ENCODE peak calls at places on chromosomes 5 and 9, in nine cellular contexts. One of them, this sample, is unnamed.

GRCh38 chr5:164002214-164002613 is 496.8 kb downstream of the MAT2B start:
- DNase-seq in ACHN: no peak
- DNase-seq in endothelial cell: no peak
- DNase-seq in stimulated activated CD4-positive, alpha-beta T cell treated with anti-CD3 and anti-CD28 coated beads, Interleukin-15, amount 100 ng/mL, for 1 hour: no peak
- DNase-seq in stimulated activated CD8-positive, alpha-beta memory T cell treated with anti-CD3 and anti-CD28 coated beads, Interleukin-2, amount 100 ng/mL, for 1 hour: no peak
- DNase-seq in HuH-7: no peak
- DNase-seq in SW480: no peak
- DNase-seq in tibial nerve: no peak
- DNase-seq in AML-193: no peak
- DNase-seq in this sample: no peak

GRCh38 chr5:41071975-41072374 is 833 bp upstream of the MROH2B start:
- DNase-seq in ACHN: no peak
- DNase-seq in endothelial cell: no peak
- DNase-seq in stimulated activated CD4-positive, alpha-beta T cell treated with anti-CD3 and anti-CD28 coated beads, Interleukin-15, amount 100 ng/mL, for 1 hour: no peak
- DNase-seq in stimulated activated CD8-positive, alpha-beta memory T cell treated with anti-CD3 and anti-CD28 coated beads, Interleukin-2, amount 100 ng/mL, for 1 hour: no peak
- DNase-seq in HuH-7: no peak
- DNase-seq in SW480: no peak
- DNase-seq in tibial nerve: no peak
- DNase-seq in AML-193: no peak
- DNase-seq in this sample: no peak

GRCh38 chr9:37676411-37676830 is 25.7 kb downstream of the FRMPD1 start:
- DNase-seq in ACHN: no peak
- DNase-seq in endothelial cell: no peak
- DNase-seq in stimulated activated CD4-positive, alpha-beta T cell treated with anti-CD3 and anti-CD28 coated beads, Interleukin-15, amount 100 ng/mL, for 1 hour: no peak
- DNase-seq in stimulated activated CD8-positive, alpha-beta memory T cell treated with anti-CD3 and anti-CD28 coated beads, Interleukin-2, amount 100 ng/mL, for 1 hour: no peak
- DNase-seq in HuH-7: no peak
- DNase-seq in SW480: peak
- DNase-seq in tibial nerve: no peak
- DNase-seq in AML-193: no peak
- DNase-seq in this sample: no peak

GRCh38 chr9:93108301-93109041 is 12.5 kb downstream of the CARD19 start:
- DNase-seq in ACHN: no peak
- DNase-seq in endothelial cell: no peak
- DNase-seq in stimulated activated CD4-positive, alpha-beta T cell treated with anti-CD3 and anti-CD28 coated beads, Interleukin-15, amount 100 ng/mL, for 1 hour: peak
- DNase-seq in stimulated activated CD8-positive, alpha-beta memory T cell treated with anti-CD3 and anti-CD28 coated beads, Interleukin-2, amount 100 ng/mL, for 1 hour: no peak
- DNase-seq in HuH-7: no peak
- DNase-seq in SW480: no peak
- DNase-seq in tibial nerve: peak
- DNase-seq in AML-193: no peak
- DNase-seq in this sample: no peak

GRCh38 chr5:42887094-42887493 is 75.4 kb upstream of the SELENOP start:
- DNase-seq in ACHN: no peak
- DNase-seq in endothelial cell: no peak
- DNase-seq in stimulated activated CD4-positive, alpha-beta T cell treated with anti-CD3 and anti-CD28 coated beads, Interleukin-15, amount 100 ng/mL, for 1 hour: no peak
- DNase-seq in stimulated activated CD8-positive, alpha-beta memory T cell treated with anti-CD3 and anti-CD28 coated beads, Interleukin-2, amount 100 ng/mL, for 1 hour: no peak
- DNase-seq in HuH-7: peak
- DNase-seq in SW480: peak
- DNase-seq in tibial nerve: no peak
- DNase-seq in AML-193: no peak
- DNase-seq in this sample: no peak

GRCh38 chr9:32928145-32928763 is 73.2 kb downstream of the APTX start:
- DNase-seq in ACHN: no peak
- DNase-seq in endothelial cell: no peak
- DNase-seq in stimulated activated CD4-positive, alpha-beta T cell treated with anti-CD3 and anti-CD28 coated beads, Interleukin-15, amount 100 ng/mL, for 1 hour: no peak
- DNase-seq in stimulated activated CD8-positive, alpha-beta memory T cell treated with anti-CD3 and anti-CD28 coated beads, Interleukin-2, amount 100 ng/mL, for 1 hour: no peak
- DNase-seq in HuH-7: no peak
- DNase-seq in SW480: no peak
- DNase-seq in tibial nerve: no peak
- DNase-seq in AML-193: peak
- DNase-seq in this sample: peak

GRCh38 chr5:15384176-15384575 is 115.8 kb upstream of the FBXL7 start:
- DNase-seq in ACHN: no peak
- DNase-seq in endothelial cell: no peak
- DNase-seq in stimulated activated CD4-positive, alpha-beta T cell treated with anti-CD3 and anti-CD28 coated beads, Interleukin-15, amount 100 ng/mL, for 1 hour: no peak
- DNase-seq in stimulated activated CD8-positive, alpha-beta memory T cell treated with anti-CD3 and anti-CD28 coated beads, Interleukin-2, amount 100 ng/mL, for 1 hour: no peak
- DNase-seq in HuH-7: no peak
- DNase-seq in SW480: no peak
- DNase-seq in tibial nerve: no peak
- DNase-seq in AML-193: no peak
- DNase-seq in this sample: no peak

GRCh38 chr9:6214903-6215302 is 704 bp upstream of the IL33 start:
- DNase-seq in ACHN: no peak
- DNase-seq in endothelial cell: no peak
- DNase-seq in stimulated activated CD4-positive, alpha-beta T cell treated with anti-CD3 and anti-CD28 coated beads, Interleukin-15, amount 100 ng/mL, for 1 hour: no peak
- DNase-seq in stimulated activated CD8-positive, alpha-beta memory T cell treated with anti-CD3 and anti-CD28 coated beads, Interleukin-2, amount 100 ng/mL, for 1 hour: no peak
- DNase-seq in HuH-7: no peak
- DNase-seq in SW480: no peak
- DNase-seq in tibial nerve: no peak
- DNase-seq in AML-193: no peak
- DNase-seq in this sample: no peak

GRCh38 chr5:78698218-78698751 is 49.7 kb upstream of the LHFPL2 start:
- DNase-seq in ACHN: no peak
- DNase-seq in endothelial cell: no peak
- DNase-seq in stimulated activated CD4-positive, alpha-beta T cell treated with anti-CD3 and anti-CD28 coated beads, Interleukin-15, amount 100 ng/mL, for 1 hour: no peak
- DNase-seq in stimulated activated CD8-positive, alpha-beta memory T cell treated with anti-CD3 and anti-CD28 coated beads, Interleukin-2, amount 100 ng/mL, for 1 hour: no peak
- DNase-seq in HuH-7: no peak
- DNase-seq in SW480: no peak
- DNase-seq in tibial nerve: no peak
- DNase-seq in AML-193: no peak
- DNase-seq in this sample: no peak

GRCh38 chr5:91641730-91642350 is 258.7 kb upstream of the ARRDC3 start:
- DNase-seq in ACHN: peak
- DNase-seq in endothelial cell: no peak
- DNase-seq in stimulated activated CD4-positive, alpha-beta T cell treated with anti-CD3 and anti-CD28 coated beads, Interleukin-15, amount 100 ng/mL, for 1 hour: no peak
- DNase-seq in stimulated activated CD8-positive, alpha-beta memory T cell treated with anti-CD3 and anti-CD28 coated beads, Interleukin-2, amount 100 ng/mL, for 1 hour: no peak
- DNase-seq in HuH-7: peak
- DNase-seq in SW480: peak
- DNase-seq in tibial nerve: no peak
- DNase-seq in AML-193: peak
- DNase-seq in this sample: no peak

GRCh38 chr5:16160706-16161105 is 18.9 kb downstream of the MARCHF11 start:
- DNase-seq in ACHN: peak
- DNase-seq in endothelial cell: peak
- DNase-seq in stimulated activated CD4-positive, alpha-beta T cell treated with anti-CD3 and anti-CD28 coated beads, Interleukin-15, amount 100 ng/mL, for 1 hour: no peak
- DNase-seq in stimulated activated CD8-positive, alpha-beta memory T cell treated with anti-CD3 and anti-CD28 coated beads, Interleukin-2, amount 100 ng/mL, for 1 hour: no peak
- DNase-seq in HuH-7: peak
- DNase-seq in SW480: peak
- DNase-seq in tibial nerve: no peak
- DNase-seq in AML-193: peak
- DNase-seq in this sample: peak

GRCh38 chr5:102670224-102670836 is 84.8 kb upstream of the PAM start:
- DNase-seq in ACHN: peak
- DNase-seq in endothelial cell: peak
- DNase-seq in stimulated activated CD4-positive, alpha-beta T cell treated with anti-CD3 and anti-CD28 coated beads, Interleukin-15, amount 100 ng/mL, for 1 hour: no peak
- DNase-seq in stimulated activated CD8-positive, alpha-beta memory T cell treated with anti-CD3 and anti-CD28 coated beads, Interleukin-2, amount 100 ng/mL, for 1 hour: no peak
- DNase-seq in HuH-7: peak
- DNase-seq in SW480: peak
- DNase-seq in tibial nerve: no peak
- DNase-seq in AML-193: peak
- DNase-seq in this sample: no peak

GRCh38 chr5:534006-534742 is 9.9 kb upstream of the SLC9A3 start:
- DNase-seq in ACHN: no peak
- DNase-seq in endothelial cell: no peak
- DNase-seq in stimulated activated CD4-positive, alpha-beta T cell treated with anti-CD3 and anti-CD28 coated beads, Interleukin-15, amount 100 ng/mL, for 1 hour: no peak
- DNase-seq in stimulated activated CD8-positive, alpha-beta memory T cell treated with anti-CD3 and anti-CD28 coated beads, Interleukin-2, amount 100 ng/mL, for 1 hour: no peak
- DNase-seq in HuH-7: no peak
- DNase-seq in SW480: no peak
- DNase-seq in tibial nerve: no peak
- DNase-seq in AML-193: no peak
- DNase-seq in this sample: no peak

GRCh38 chr5:134345996-134346395 is 21.0 kb downstream of the CDKL3 start:
- DNase-seq in ACHN: no peak
- DNase-seq in endothelial cell: no peak
- DNase-seq in stimulated activated CD4-positive, alpha-beta T cell treated with anti-CD3 and anti-CD28 coated beads, Interleukin-15, amount 100 ng/mL, for 1 hour: no peak
- DNase-seq in stimulated activated CD8-positive, alpha-beta memory T cell treated with anti-CD3 and anti-CD28 coated beads, Interleukin-2, amount 100 ng/mL, for 1 hour: no peak
- DNase-seq in HuH-7: no peak
- DNase-seq in SW480: no peak
- DNase-seq in tibial nerve: no peak
- DNase-seq in AML-193: no peak
- DNase-seq in this sample: no peak

GRCh38 chr5:127076730-127077129 is 3.4 kb upstream of the C5orf63 start:
- DNase-seq in ACHN: peak
- DNase-seq in endothelial cell: no peak
- DNase-seq in stimulated activated CD4-positive, alpha-beta T cell treated with anti-CD3 and anti-CD28 coated beads, Interleukin-15, amount 100 ng/mL, for 1 hour: no peak
- DNase-seq in stimulated activated CD8-positive, alpha-beta memory T cell treated with anti-CD3 and anti-CD28 coated beads, Interleukin-2, amount 100 ng/mL, for 1 hour: no peak
- DNase-seq in HuH-7: no peak
- DNase-seq in SW480: no peak
- DNase-seq in tibial nerve: no peak
- DNase-seq in AML-193: no peak
- DNase-seq in this sample: no peak

GRCh38 chr9:33151007-33151557 is 16.1 kb downstream of the B4GALT1 start:
- DNase-seq in ACHN: peak
- DNase-seq in endothelial cell: no peak
- DNase-seq in stimulated activated CD4-positive, alpha-beta T cell treated with anti-CD3 and anti-CD28 coated beads, Interleukin-15, amount 100 ng/mL, for 1 hour: no peak
- DNase-seq in stimulated activated CD8-positive, alpha-beta memory T cell treated with anti-CD3 and anti-CD28 coated beads, Interleukin-2, amount 100 ng/mL, for 1 hour: no peak
- DNase-seq in HuH-7: no peak
- DNase-seq in SW480: no peak
- DNase-seq in tibial nerve: no peak
- DNase-seq in AML-193: peak
- DNase-seq in this sample: no peak

GRCh38 chr5:14900661-14901461 is 29.3 kb upstream of the ANKH start:
- DNase-seq in ACHN: no peak
- DNase-seq in endothelial cell: peak
- DNase-seq in stimulated activated CD4-positive, alpha-beta T cell treated with anti-CD3 and anti-CD28 coated beads, Interleukin-15, amount 100 ng/mL, for 1 hour: no peak
- DNase-seq in stimulated activated CD8-positive, alpha-beta memory T cell treated with anti-CD3 and anti-CD28 coated beads, Interleukin-2, amount 100 ng/mL, for 1 hour: no peak
- DNase-seq in HuH-7: peak
- DNase-seq in SW480: no peak
- DNase-seq in tibial nerve: no peak
- DNase-seq in AML-193: no peak
- DNase-seq in this sample: no peak

GRCh38 chr5:111935022-111935421 is 178.0 kb upstream of the NREP start:
- DNase-seq in ACHN: no peak
- DNase-seq in endothelial cell: no peak
- DNase-seq in stimulated activated CD4-positive, alpha-beta T cell treated with anti-CD3 and anti-CD28 coated beads, Interleukin-15, amount 100 ng/mL, for 1 hour: no peak
- DNase-seq in stimulated activated CD8-positive, alpha-beta memory T cell treated with anti-CD3 and anti-CD28 coated beads, Interleukin-2, amount 100 ng/mL, for 1 hour: no peak
- DNase-seq in HuH-7: no peak
- DNase-seq in SW480: no peak
- DNase-seq in tibial nerve: no peak
- DNase-seq in AML-193: no peak
- DNase-seq in this sample: no peak

GRCh38 chr9:9299134-9299533 is 1313.7 kb downstream of the PTPRD start:
- DNase-seq in ACHN: no peak
- DNase-seq in endothelial cell: no peak
- DNase-seq in stimulated activated CD4-positive, alpha-beta T cell treated with anti-CD3 and anti-CD28 coated beads, Interleukin-15, amount 100 ng/mL, for 1 hour: no peak
- DNase-seq in stimulated activated CD8-positive, alpha-beta memory T cell treated with anti-CD3 and anti-CD28 coated beads, Interleukin-2, amount 100 ng/mL, for 1 hour: no peak
- DNase-seq in HuH-7: no peak
- DNase-seq in SW480: no peak
- DNase-seq in tibial nerve: no peak
- DNase-seq in AML-193: no peak
- DNase-seq in this sample: no peak

GRCh38 chr5:73339711-73340110 is 108.9 kb downstream of the FOXD1 start:
- DNase-seq in ACHN: no peak
- DNase-seq in endothelial cell: no peak
- DNase-seq in stimulated activated CD4-positive, alpha-beta T cell treated with anti-CD3 and anti-CD28 coated beads, Interleukin-15, amount 100 ng/mL, for 1 hour: no peak
- DNase-seq in stimulated activated CD8-positive, alpha-beta memory T cell treated with anti-CD3 and anti-CD28 coated beads, Interleukin-2, amount 100 ng/mL, for 1 hour: no peak
- DNase-seq in HuH-7: no peak
- DNase-seq in SW480: no peak
- DNase-seq in tibial nerve: no peak
- DNase-seq in AML-193: no peak
- DNase-seq in this sample: no peak

GRCh38 chr5:81161012-81161601 is 72.0 kb upstream of the CKMT2 start:
- DNase-seq in ACHN: no peak
- DNase-seq in endothelial cell: no peak
- DNase-seq in stimulated activated CD4-positive, alpha-beta T cell treated with anti-CD3 and anti-CD28 coated beads, Interleukin-15, amount 100 ng/mL, for 1 hour: no peak
- DNase-seq in stimulated activated CD8-positive, alpha-beta memory T cell treated with anti-CD3 and anti-CD28 coated beads, Interleukin-2, amount 100 ng/mL, for 1 hour: no peak
- DNase-seq in HuH-7: no peak
- DNase-seq in SW480: no peak
- DNase-seq in tibial nerve: no peak
- DNase-seq in AML-193: no peak
- DNase-seq in this sample: no peak

GRCh38 chr5:158382473-158382872 is 523.5 kb upstream of the CLINT1 start:
- DNase-seq in ACHN: peak
- DNase-seq in endothelial cell: no peak
- DNase-seq in stimulated activated CD4-positive, alpha-beta T cell treated with anti-CD3 and anti-CD28 coated beads, Interleukin-15, amount 100 ng/mL, for 1 hour: no peak
- DNase-seq in stimulated activated CD8-positive, alpha-beta memory T cell treated with anti-CD3 and anti-CD28 coated beads, Interleukin-2, amount 100 ng/mL, for 1 hour: no peak
- DNase-seq in HuH-7: peak
- DNase-seq in SW480: peak
- DNase-seq in tibial nerve: peak
- DNase-seq in AML-193: peak
- DNase-seq in this sample: peak

GRCh38 chr5:16681761-16682335 is 65.1 kb upstream of the RETREG1 start:
- DNase-seq in ACHN: no peak
- DNase-seq in endothelial cell: no peak
- DNase-seq in stimulated activated CD4-positive, alpha-beta T cell treated with anti-CD3 and anti-CD28 coated beads, Interleukin-15, amount 100 ng/mL, for 1 hour: no peak
- DNase-seq in stimulated activated CD8-positive, alpha-beta memory T cell treated with anti-CD3 and anti-CD28 coated beads, Interleukin-2, amount 100 ng/mL, for 1 hour: no peak
- DNase-seq in HuH-7: no peak
- DNase-seq in SW480: no peak
- DNase-seq in tibial nerve: no peak
- DNase-seq in AML-193: no peak
- DNase-seq in this sample: no peak

GRCh38 chr9:136112541-136112940 is 6.1 kb downstream of the TMEM250 start:
- DNase-seq in ACHN: no peak
- DNase-seq in endothelial cell: no peak
- DNase-seq in stimulated activated CD4-positive, alpha-beta T cell treated with anti-CD3 and anti-CD28 coated beads, Interleukin-15, amount 100 ng/mL, for 1 hour: no peak
- DNase-seq in stimulated activated CD8-positive, alpha-beta memory T cell treated with anti-CD3 and anti-CD28 coated beads, Interleukin-2, amount 100 ng/mL, for 1 hour: no peak
- DNase-seq in HuH-7: no peak
- DNase-seq in SW480: no peak
- DNase-seq in tibial nerve: no peak
- DNase-seq in AML-193: no peak
- DNase-seq in this sample: no peak